ENCODE peak calls at places on chromosome 7, in five cellular contexts. A, L, Y, X and Q are unnamed samples.

GRCh38 chr7:44097064-44097932 is 6.8 kb upstream of the AEBP1 start:
- DNase-seq in A (no peak), L (peak), Y (no peak), X (no peak), Q (no peak)

GRCh38 chr7:37007319-37007718 is 283.0 kb upstream of the AOAH start:
- DNase-seq in A (no peak), L (no peak), Y (no peak), X (no peak), Q (no peak)

GRCh38 chr7:107047902-107048782 is 3.6 kb downstream of the PRKAR2B start:
- DNase-seq in A (no peak), L (no peak), Y (no peak), X (no peak), Q (no peak)

GRCh38 chr7:48962821-48963505 is 38.6 kb downstream of the CDC14C start:
- DNase-seq in A (no peak), L (no peak), Y (no peak), X (no peak), Q (no peak)

GRCh38 chr7:28160551-28160991 is 20.0 kb downstream of the JAZF1 start:
- DNase-seq in A (no peak), L (no peak), Y (no peak), X (no peak), Q (no peak)

GRCh38 chr7:67019562-67020390 is 23.1 kb downstream of the TYW1 start:
- DNase-seq in A (no peak), L (peak), Y (peak), X (no peak), Q (no peak)

GRCh38 chr7:100933735-100934134 is 15.6 kb upstream of the MUC3A start:
- DNase-seq in A (no peak), L (no peak), Y (no peak), X (no peak), Q (no peak)

GRCh38 chr7:27961255-27961654 is 219.3 kb downstream of the JAZF1 start:
- DNase-seq in A (peak), L (peak), Y (peak), X (no peak), Q (no peak)

GRCh38 chr7:129827467-129827990 is 125.2 kb downstream of the UBE2H start:
- DNase-seq in A (no peak), L (no peak), Y (no peak), X (no peak), Q (no peak)

GRCh38 chr7:80902716-80903308 is 16.0 kb downstream of the SEMA3C start:
- DNase-seq in A (no peak), L (no peak), Y (no peak), X (no peak), Q (no peak)

GRCh38 chr7:55545496-55545895 is 26.8 kb downstream of the VOPP1 start:
- DNase-seq in A (no peak), L (no peak), Y (peak), X (no peak), Q (no peak)

GRCh38 chr7:38704751-38705150 is 73.6 kb upstream of the AMPH start:
- DNase-seq in A (no peak), L (no peak), Y (no peak), X (no peak), Q (no peak)

GRCh38 chr7:1288390-1288995 is 55.8 kb downstream of the UNCX start:
- DNase-seq in A (no peak), L (no peak), Y (no peak), X (peak), Q (no peak)

GRCh38 chr7:149496642-149497391 is 792 bp downstream of the ZNF746 start:
- DNase-seq in A (no peak), L (peak), Y (peak), X (peak), Q (no peak)

GRCh38 chr7:149494738-149495368 is 2.8 kb downstream of the ZNF746 start:
- DNase-seq in A (no peak), L (peak), Y (no peak), X (no peak), Q (no peak)

GRCh38 chr7:149497467-149498261 is at the start of gene ZNF746:
- DNase-seq in A (peak), L (peak), Y (peak), X (peak), Q (peak)

GRCh38 chr7:149493366-149493765 is 4.2 kb downstream of the ZNF746 start:
- DNase-seq in A (no peak), L (no peak), Y (no peak), X (no peak), Q (no peak)

GRCh38 chr7:149495785-149496641 is 1.6 kb downstream of the ZNF746 start:
- DNase-seq in A (no peak), L (peak), Y (peak), X (peak), Q (no peak)
- H3K4me3 ChIP-seq in A (peak), L (peak), Y (peak), X (peak), Q (peak)

GRCh38 chr7:135352285-135352684 is 118.6 kb downstream of the STRA8 start:
- DNase-seq in A (no peak), L (no peak), Y (no peak), X (no peak), Q (no peak)
- TF ChIP-seq CTCF in A (peak), L (no peak), Y (no peak), X (no peak), Q (no peak)

GRCh38 chr7:131164025-131164899 is 163.4 kb upstream of the MKLN1 start:
- DNase-seq in A (peak), L (no peak), Y (peak), X (no peak), Q (no peak)

GRCh38 chr7:131161103-131161502 is 166.6 kb upstream of the MKLN1 start:
- DNase-seq in A (no peak), L (no peak), Y (no peak), X (no peak), Q (no peak)

GRCh38 chr7:131164900-131165254 is 162.8 kb upstream of the MKLN1 start:
- DNase-seq in A (no peak), L (no peak), Y (no peak), X (no peak), Q (no peak)

GRCh38 chr7:131157530-131158243 is 170.0 kb upstream of the MKLN1 start:
- DNase-seq in A (no peak), L (no peak), Y (no peak), X (peak), Q (peak)

GRCh38 chr7:131159961-131160361 is 167.7 kb upstream of the MKLN1 start:
- DNase-seq in A (no peak), L (no peak), Y (peak), X (no peak), Q (peak)
- H3K4me3 ChIP-seq in A (no peak), L (no peak), Y (no peak), X (no peak), Q (no peak)

GRCh38 chr7:50266893-50267386 is 37.6 kb upstream of the IKZF1 start:
- DNase-seq in A (no peak), L (peak), Y (no peak), X (peak), Q (no peak)

GRCh38 chr7:50264908-50265307 is 39.6 kb upstream of the IKZF1 start:
- DNase-seq in A (no peak), L (peak), Y (peak), X (no peak), Q (no peak)

GRCh38 chr7:50262916-50263690 is 41.4 kb upstream of the IKZF1 start:
- DNase-seq in A (no peak), L (peak), Y (peak), X (no peak), Q (no peak)

GRCh38 chr7:50265968-50266694 is 38.4 kb upstream of the IKZF1 start:
- DNase-seq in A (no peak), L (peak), Y (no peak), X (no peak), Q (no peak)

GRCh38 chr7:50261593-50261992 is 42.9 kb upstream of the IKZF1 start:
- DNase-seq in A (no peak), L (no peak), Y (no peak), X (no peak), Q (no peak)
- TF ChIP-seq CTCF in A (no peak), L (no peak), Y (no peak), X (no peak), Q (no peak)

GRCh38 chr7:151006590-151007300 is 15.9 kb downstream of the NOS3 start:
- DNase-seq in A (no peak), L (no peak), Y (no peak), X (no peak), Q (no peak)
- H3K4me3 ChIP-seq in A (no peak), L (no peak), Y (no peak), X (no peak), Q (no peak)

DNA sequence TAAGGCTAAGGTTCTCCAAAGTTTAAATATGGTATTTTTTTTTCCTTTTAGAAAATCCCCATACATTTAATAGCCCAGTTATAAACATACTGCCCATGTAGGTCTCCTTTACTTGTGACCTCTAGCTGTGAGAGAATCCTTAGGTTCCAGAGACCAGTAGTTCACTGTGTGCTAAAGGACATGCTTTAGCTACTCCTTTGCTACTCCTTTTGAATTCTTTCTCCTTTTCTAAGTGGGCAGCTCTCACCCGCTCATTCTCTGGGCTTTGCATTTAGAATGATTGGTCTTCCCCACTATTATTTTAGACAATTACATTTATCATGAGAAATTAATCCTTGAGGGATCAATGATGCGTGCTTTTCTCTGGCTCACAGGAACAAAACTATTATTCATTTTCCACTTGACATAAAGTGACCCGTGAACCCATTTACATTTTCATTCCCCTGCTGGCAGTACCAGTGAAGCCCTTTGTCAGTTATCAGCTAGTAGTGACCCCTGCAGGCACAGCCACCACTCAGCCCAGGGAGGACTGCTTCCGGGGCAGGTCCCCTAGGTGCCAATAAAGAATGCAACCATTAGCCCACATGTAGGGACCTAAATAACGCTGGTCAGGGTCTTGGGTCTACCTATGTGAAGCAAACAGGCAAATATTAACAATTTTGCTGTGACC is 844.3 kb downstream of the CNTNAP2 start:
- DNase-seq in A (no peak), L (no peak), Y (no peak), X (no peak), Q (no peak)
- TF ChIP-seq CTCF in A (no peak), L (peak), Y (no peak), X (no peak), Q (no peak)

DNA sequence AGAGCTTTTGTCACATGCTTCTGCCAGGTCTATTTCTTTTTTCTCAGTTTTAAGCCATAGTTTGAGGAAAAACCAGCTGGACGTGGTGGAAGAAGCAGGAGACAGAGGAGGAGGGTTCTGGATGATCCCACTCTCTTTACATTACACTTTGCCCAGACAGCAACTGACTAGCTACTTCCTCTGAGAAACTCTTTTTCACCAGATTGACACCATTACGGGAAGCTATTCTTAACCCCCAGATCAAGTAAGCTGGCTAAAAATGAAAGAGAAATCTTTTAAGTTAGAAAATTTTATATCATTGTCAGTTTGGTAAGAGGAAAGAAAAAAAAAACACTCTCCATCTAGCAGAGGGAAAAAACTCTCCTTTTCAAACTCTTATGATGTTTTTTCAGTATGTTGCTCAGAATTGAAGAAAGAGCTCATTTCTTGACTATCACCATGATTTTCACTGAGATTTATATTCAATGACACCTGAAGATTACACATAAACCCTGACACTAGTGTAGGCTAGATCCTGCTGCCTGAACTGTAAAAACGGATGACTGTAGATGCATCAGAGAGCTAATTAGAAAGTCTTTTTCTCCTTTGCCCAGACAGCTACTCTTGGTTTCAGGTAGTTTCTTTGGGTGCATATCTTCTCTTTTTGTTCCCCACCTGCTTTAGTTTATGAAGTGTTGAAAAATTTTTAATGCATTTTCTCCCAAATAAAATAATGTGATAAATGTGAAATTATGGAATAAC is 203.1 kb downstream of the TFEC start:
- DNase-seq in A (no peak), L (no peak), Y (no peak), X (no peak), Q (no peak)
- H3K4me3 ChIP-seq in A (no peak), L (no peak), Y (no peak), X (no peak), Q (no peak)

DNA sequence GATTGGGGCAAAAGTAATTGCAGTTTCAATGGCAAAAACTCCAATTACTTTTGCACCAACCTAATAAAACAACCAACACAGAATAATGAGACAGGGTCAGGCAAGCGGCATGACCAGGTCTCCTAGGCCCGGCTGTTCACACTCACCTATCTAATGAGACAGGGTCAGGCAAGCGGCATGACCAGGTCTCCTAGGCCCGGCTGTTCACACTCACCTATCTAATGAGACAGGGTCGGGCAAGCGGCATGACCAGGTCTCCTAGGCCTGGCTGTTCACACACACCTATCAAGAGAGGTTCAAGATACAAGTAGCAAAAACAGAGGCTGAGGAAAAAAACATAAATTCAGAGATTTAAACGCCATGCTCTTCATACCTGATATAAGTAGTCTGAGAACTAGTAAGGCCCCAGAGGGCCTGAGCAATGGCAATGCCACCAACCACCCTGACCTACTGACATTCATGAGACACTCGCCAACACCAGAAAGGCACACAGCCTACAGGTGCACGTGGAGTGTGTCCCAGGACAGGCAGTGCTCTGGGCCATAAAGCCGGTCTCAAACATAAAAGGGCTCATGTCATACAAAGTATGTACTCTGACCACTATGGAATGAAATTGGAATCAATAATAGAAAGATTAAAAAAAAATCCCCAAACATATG is 40.6 kb upstream of the NCAPG2 start:
- DNase-seq in A (no peak), L (no peak), Y (no peak), X (no peak), Q (no peak)
- TF ChIP-seq CTCF in A (no peak), L (no peak), Y (no peak), X (no peak), Q (no peak)

GRCh38 chr7:151736403-151736909 is 140.5 kb downstream of the PRKAG2 start:
- DNase-seq in A (peak), L (no peak), Y (peak), X (no peak), Q (no peak)
- H3K4me3 ChIP-seq in A (peak), L (no peak), Y (no peak), X (peak), Q (no peak)